ENCODE peak calls at places on chromosomes 12 and 14, in four cellular contexts. C is right atrium auricular region, U is bronchial epithelial cell, Z is upper lobe of left lung. O is an unnamed sample.

GRCh38 chr12:69066420-69067373 is 133.7 kb upstream of the CPM start:
- DNase-seq in C (no peak), U (no peak), Z (peak), O (no peak)

GRCh38 chr14:88804035-88804434 is 11.3 kb upstream of the EML5 start:
- DNase-seq in C (no peak), U (peak), Z (no peak), O (no peak)

GRCh38 chr12:614727-615060 is 48.6 kb downstream of the NINJ2 start:
- DNase-seq in C (no peak), U (peak), Z (no peak), O (peak)

GRCh38 chr14:71143391-71144290 is 236.4 kb downstream of the PCNX1 start:
- DNase-seq in C (no peak), U (peak), Z (no peak), O (peak)

GRCh38 chr14:20667957-20668356 is 16.4 kb upstream of the RNASE4 start:
- DNase-seq in C (no peak), U (no peak), Z (no peak), O (peak)

GRCh38 chr14:71764701-71765347 is 167.4 kb upstream of the RGS6 start:
- DNase-seq in C (no peak), U (no peak), Z (no peak), O (no peak)

GRCh38 chr12:19432309-19433170 is 6.8 kb upstream of the AEBP2 start:
- DNase-seq in C (no peak), U (peak), Z (no peak), O (no peak)

GRCh38 chr12:122467983-122468382 is 32.7 kb downstream of the ZCCHC8 start:
- DNase-seq in C (no peak), U (peak), Z (no peak), O (no peak)

GRCh38 chr12:111193977-111194702 is 174.8 kb downstream of the PHETA1 start:
- DNase-seq in C (no peak), U (no peak), Z (no peak), O (no peak)

GRCh38 chr14:104303705-104304425 is 165.5 kb downstream of the KIF26A start:
- DNase-seq in C (no peak), U (no peak), Z (no peak), O (no peak)

GRCh38 chr12:52566847-52567291 is 6.8 kb downstream of the KRT74 start:
- DNase-seq in C (no peak), U (no peak), Z (no peak), O (no peak)

GRCh38 chr12:62600038-62600437 is 133.4 kb downstream of the MON2 start:
- DNase-seq in C (no peak), U (no peak), Z (no peak), O (no peak)
- H3K4me3 ChIP-seq in C (no peak), U (no peak), Z (no peak), O (no peak)

DNA sequence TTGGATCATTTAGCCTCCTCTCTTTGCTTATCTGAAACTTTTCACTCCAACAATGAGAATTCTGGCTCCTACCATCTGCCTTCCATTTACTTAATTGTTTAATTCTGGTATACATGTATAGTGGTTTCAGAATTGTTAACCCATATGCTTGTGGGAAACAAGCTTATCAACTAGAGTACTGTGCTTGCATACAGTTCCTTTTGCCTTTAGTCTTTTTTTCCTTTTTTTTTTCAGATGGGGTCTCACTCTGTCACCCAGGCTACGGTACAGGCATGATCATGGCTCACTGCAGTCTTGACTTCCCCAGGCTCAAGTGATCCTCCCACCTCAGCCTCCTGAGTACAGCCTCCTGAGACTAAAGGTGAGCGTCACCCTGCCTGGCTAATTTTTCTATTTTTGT is 153.8 kb upstream of the LHX5 start:
- DNase-seq in C (no peak), U (no peak), Z (no peak), O (no peak)
- H3K4me3 ChIP-seq in C (no peak), U (no peak), Z (no peak), O (no peak)

GRCh38 chr14:64649383-64649998 is 54.7 kb upstream of the PLEKHG3 start:
- DNase-seq in C (no peak), U (no peak), Z (peak), O (no peak)
- H3K4me3 ChIP-seq in C (no peak), U (no peak), Z (no peak), O (no peak)

DNA sequence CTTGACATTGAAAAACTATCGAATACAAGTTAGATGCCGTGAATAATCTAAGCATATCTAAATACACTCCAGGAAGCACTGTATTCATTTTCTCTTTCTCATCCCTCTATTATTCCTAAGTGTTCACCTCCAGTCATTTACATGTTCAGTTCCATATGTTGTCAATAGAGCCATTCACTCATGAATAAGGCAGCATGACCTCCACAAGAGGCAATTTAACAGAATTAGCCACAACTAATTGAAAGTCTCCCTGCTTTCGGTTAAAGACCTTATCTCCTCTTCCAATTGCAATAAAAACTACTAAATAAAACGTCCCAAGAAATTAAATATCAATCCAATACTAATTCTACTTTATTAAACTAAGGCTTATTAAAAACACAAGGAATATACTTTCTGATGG is 1.8 kb downstream of the LRIG3 start:
- DNase-seq in C (no peak), U (peak), Z (no peak), O (no peak)
- H3K4me3 ChIP-seq in C (peak), U (peak), Z (peak), O (no peak)

DNA sequence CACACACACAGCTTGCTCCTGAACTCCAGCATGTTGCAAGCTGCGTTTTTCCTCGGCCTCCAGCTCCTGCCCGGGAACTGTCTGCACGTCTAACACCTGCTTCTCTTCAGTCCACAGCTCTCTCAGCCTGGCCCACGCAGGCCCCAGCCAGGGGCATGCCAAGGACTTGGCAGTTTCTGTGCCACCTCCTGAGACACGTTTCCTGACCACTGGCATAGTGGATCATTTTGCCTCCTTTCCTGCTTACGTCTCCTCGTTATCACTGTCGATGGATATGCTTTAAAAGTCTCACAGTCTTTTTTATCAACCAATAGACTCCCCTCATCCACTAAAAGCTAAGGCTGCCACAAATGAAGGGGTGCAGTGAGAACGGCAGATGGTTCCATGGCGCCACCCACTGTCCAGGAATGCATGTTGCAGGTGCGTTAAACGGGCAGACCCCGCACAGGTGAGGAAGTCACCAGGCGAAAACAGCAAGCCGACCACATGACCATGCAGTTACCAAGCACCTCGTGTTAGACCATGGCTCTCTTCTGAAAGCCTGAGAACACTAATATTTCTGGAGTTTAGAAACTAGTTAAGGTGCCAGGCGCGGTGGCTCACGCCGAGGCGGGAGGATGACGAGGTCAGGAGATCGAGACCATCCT is 14.7 kb upstream of the TEAD4 start:
- DNase-seq in C (peak), U (peak), Z (peak), O (no peak)
- H3K4me3 ChIP-seq in C (no peak), U (no peak), Z (no peak), O (no peak)

DNA sequence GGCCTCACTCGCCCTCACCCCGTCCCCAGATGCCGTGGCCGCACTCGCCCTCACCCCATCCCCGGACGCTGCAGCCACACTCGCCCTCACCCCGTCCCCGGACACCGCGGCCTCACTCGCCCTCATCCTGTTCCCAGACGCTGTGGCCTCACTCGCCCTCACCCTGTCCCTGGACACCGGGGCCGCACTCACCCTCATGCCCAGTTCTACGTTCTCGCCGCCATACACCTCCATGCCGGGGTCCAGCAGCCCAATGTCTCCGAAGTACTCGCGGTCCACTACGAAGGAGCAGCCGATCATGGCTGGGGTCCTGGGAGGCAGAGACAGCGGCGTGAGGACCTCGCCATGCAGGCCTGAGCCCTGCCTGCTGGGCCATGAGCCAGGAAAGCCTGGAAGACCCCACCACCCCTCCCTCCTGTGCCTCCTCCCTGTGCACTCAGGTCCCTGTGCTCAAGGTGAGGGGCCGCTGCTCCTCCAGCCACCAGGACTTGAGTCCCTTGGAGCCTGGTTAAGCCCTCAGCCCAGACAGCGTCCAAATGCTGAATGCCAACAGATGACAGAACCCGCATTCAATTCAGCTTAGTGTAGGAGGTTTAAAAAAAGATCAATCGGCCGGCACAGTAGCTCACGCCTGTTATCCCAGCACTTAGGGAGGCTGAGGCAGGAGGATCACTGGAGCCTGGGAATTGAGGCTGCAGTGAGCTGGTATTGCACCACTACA is 81.5 kb downstream of the GALNT9 start:
- DNase-seq in C (no peak), U (no peak), Z (no peak), O (no peak)
- H3K4me3 ChIP-seq in C (no peak), U (no peak), Z (no peak), O (no peak)

GRCh38 chr14:93004699-93005082 is 81.7 kb downstream of the CHGA start:
- DNase-seq in C (no peak), U (no peak), Z (no peak), O (no peak)
- H3K4me3 ChIP-seq in C (no peak), U (no peak), Z (no peak), O (no peak)

GRCh38 chr14:63205850-63206249 is 1.6 kb downstream of the RHOJ start:
- DNase-seq in C (no peak), U (no peak), Z (no peak), O (no peak)

GRCh38 chr14:63203015-63203414 is 1.2 kb upstream of the RHOJ start:
- DNase-seq in C (no peak), U (no peak), Z (no peak), O (no peak)

GRCh38 chr14:63204407-63205280 is at the start of gene RHOJ:
- DNase-seq in C (no peak), U (no peak), Z (no peak), O (no peak)

GRCh38 chr14:63203618-63204406 is 431 bp upstream of the RHOJ start:
- DNase-seq in C (peak), U (peak), Z (peak), O (peak)

GRCh38 chr14:63205281-63205575 is 985 bp downstream of the RHOJ start:
- DNase-seq in C (no peak), U (no peak), Z (no peak), O (no peak)
- H3K4me3 ChIP-seq in C (peak), U (no peak), Z (peak), O (no peak)

DNA sequence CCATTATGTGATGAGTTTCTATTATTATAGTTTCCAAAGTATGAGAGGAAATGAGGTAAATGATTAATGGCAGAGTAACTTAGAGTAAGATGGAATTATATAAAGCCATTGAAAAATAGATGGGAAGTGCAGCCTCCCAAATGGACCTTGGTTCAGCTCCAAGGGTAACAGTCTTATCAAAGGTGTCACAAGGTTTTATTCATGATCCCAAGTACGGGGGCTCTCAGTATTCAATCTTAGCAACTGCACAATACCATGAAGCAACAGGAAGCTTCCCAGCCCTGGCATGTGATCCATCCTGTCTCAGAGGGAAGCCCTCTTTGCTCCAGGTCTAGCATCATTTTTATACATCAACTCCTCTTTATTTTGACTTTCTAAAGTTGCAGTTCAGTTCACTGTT is 948.2 kb downstream of the GALC start:
- DNase-seq in C (no peak), U (no peak), Z (no peak), O (no peak)
- H3K4me3 ChIP-seq in C (no peak), U (no peak), Z (no peak), O (no peak)

GRCh38 chr12:48750215-48750614 is 33.7 kb upstream of the CCNT1 start:
- DNase-seq in C (no peak), U (peak), Z (no peak), O (no peak)
- H3K4me3 ChIP-seq in C (no peak), U (no peak), Z (no peak), O (no peak)

O was measured in Jurkat, Clone E6-1.